ENCODE peak calls at places on chromosome 22, in four cellular contexts. W is transverse colon; Y is heart right ventricle; B is naive thymus-derived CD4-positive, alpha-beta T cell. I is an unnamed sample. For H3K4me1, the result is how much of the 10 kb centered on the place peaks cover.

GRCh38 chr22:40363059-40363458 is 7.3 kb upstream of the SGSM3 start:
- DNase-seq in W (no peak), Y (no peak), B (no peak), I (no peak)

GRCh38 chr22:37634505-37635002 is 4.9 kb upstream of the SH3BP1 start:
- DNase-seq in W (no peak), B (no peak), Y (peak), I (no peak)

GRCh38 chr22:41976961-41977566 is 7.8 kb downstream of the SEPTIN3 start:
- DNase-seq in W (no peak), B (peak), Y (no peak), I (no peak)

GRCh38 chr22:44129614-44129976 is 51.1 kb upstream of the PARVG start:
- DNase-seq in W (no peak), Y (no peak), B (no peak), I (no peak)

GRCh38 chr22:41286639-41287091 is 678 bp upstream of the RANGAP1 start:
- DNase-seq in B (peak), W (no peak), Y (no peak), I (peak)

GRCh38 chr22:20569059-20570058 is 61.9 kb downstream of the MED15 start:
- DNase-seq in W (peak), Y (peak), B (peak), I (peak)

GRCh38 chr22:42116848-42117424 is 13.7 kb downstream of the CYP2D6 start:
- DNase-seq in B (no peak), W (peak), Y (no peak), I (no peak)

GRCh38 chr22:43777204-43777671 is 34.9 kb downstream of the EFCAB6 start:
- DNase-seq in W (no peak), B (no peak), Y (no peak), I (no peak)

GRCh38 chr22:38062782-38063181 is 5.6 kb downstream of the PICK1 start:
- DNase-seq in Y (no peak), B (no peak), W (peak), I (peak)

GRCh38 chr22:48629631-48630443 is 1197.8 kb downstream of the BRD1 start:
- DNase-seq in Y (no peak), B (no peak), W (no peak), I (no peak)

GRCh38 chr22:17237031-17237668 is 17.9 kb upstream of the ADA2 start:
- DNase-seq in Y (no peak), W (no peak), B (peak), I (no peak)

GRCh38 chr22:19730662-19731360 is 7.5 kb downstream of the GP1BB start:
- DNase-seq in W (peak), Y (peak), B (peak), I (peak)

GRCh38 chr22:40156001-40156516 is 21.7 kb upstream of the TNRC6B start:
- DNase-seq in Y (no peak), B (no peak), W (peak), I (no peak)

GRCh38 chr22:20422965-20423635 is 14.5 kb downstream of the SCARF2 start:
- DNase-seq in Y (peak), B (no peak), W (no peak), I (no peak)

GRCh38 chr22:41256254-41256897 is 15.6 kb upstream of the CHADL start:
- DNase-seq in B (no peak), W (no peak), Y (no peak), I (no peak)

GRCh38 chr22:37368058-37368457 is 59.2 kb downstream of the ELFN2 start:
- DNase-seq in Y (no peak), W (no peak), B (no peak), I (no peak)

GRCh38 chr22:27482414-27482813 is 319.1 kb downstream of the MN1 start:
- DNase-seq in Y (no peak), B (no peak), W (no peak), I (no peak)

GRCh38 chr22:39129081-39129480 is 23.4 kb downstream of the CBX7 start:
- DNase-seq in W (peak), Y (no peak), B (no peak), I (no peak)

GRCh38 chr22:49674479-49674830 is 153.2 kb downstream of the BRD1 start:
- DNase-seq in Y (no peak), B (no peak), W (no peak), I (no peak)

GRCh38 chr22:49673048-49673447 is 154.6 kb downstream of the BRD1 start:
- DNase-seq in W (no peak), Y (no peak), B (no peak), I (no peak)

GRCh38 chr22:49670610-49671330 is 156.9 kb downstream of the BRD1 start:
- DNase-seq in W (peak), Y (no peak), B (no peak), I (no peak)

GRCh38 chr22:49672013-49672516 is 155.6 kb downstream of the BRD1 start:
- DNase-seq in B (no peak), Y (no peak), W (no peak), I (no peak)

DNA sequence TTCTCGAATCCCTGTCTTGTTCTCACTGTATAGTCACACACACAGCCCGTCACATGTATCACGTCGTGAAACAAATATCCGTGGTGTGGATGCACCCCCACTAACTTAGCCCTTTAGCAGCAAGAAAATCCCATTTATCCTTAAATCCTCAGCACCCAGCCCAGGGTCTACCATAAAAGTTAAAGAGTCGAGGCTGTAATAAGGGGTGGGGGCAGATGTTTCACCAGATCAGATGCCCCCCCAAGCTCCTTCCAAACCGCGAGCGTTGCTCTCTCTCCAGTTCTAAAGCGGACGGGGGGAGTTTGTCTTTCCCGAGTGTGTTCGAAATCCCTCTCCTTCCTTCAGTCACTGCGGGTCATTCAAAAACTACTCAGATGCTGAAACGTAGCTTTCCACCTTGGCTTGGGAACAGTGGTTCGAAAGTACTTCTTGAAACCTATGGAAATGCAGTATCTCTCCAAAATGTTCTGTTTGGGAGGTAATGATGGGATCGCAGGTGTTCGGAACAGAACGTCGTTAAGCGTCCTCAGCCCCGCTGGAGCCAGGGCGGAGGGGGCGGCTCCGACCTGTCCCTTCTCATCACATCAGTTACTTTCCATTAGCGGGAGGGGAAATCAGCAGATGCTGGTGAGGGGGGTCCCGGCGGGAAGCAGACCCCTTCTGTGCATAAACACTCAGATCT is 156.2 kb downstream of the BRD1 start:
- DNase-seq in Y (no peak), B (no peak), W (no peak), I (no peak)
- H3K4me1 ChIP-seq in Y (under half), B (under half), W (under half), I (under half)

GRCh38 chr22:35587896-35588295 is 29.2 kb downstream of the MB start:
- DNase-seq in B (no peak), W (no peak), Y (no peak), I (no peak)

GRCh38 chr22:35589736-35590079 is 27.4 kb downstream of the MB start:
- DNase-seq in Y (no peak), W (no peak), B (no peak), I (no peak)

GRCh38 chr22:35590634-35591295 is 26.4 kb downstream of the MB start:
- DNase-seq in B (no peak), Y (peak), W (no peak), I (no peak)

GRCh38 chr22:35587447-35587870 is 29.7 kb downstream of the MB start:
- DNase-seq in B (no peak), Y (peak), W (peak), I (no peak)

GRCh38 chr22:35589071-35589735 is 27.9 kb downstream of the MB start:
- DNase-seq in W (peak), B (no peak), Y (no peak), I (no peak)
- H3K4me1 ChIP-seq in W (under half), B (under half), Y (under half), I (under half)

GRCh38 chr22:25566812-25567211 is 2.3 kb downstream of the GRK3 start:
- DNase-seq in W (no peak), Y (no peak), B (no peak), I (no peak)
- H3K4me1 ChIP-seq in W (under half), Y (under half), B (under half), I (under half)

GRCh38 chr22:36355362-36355761 is 32.4 kb downstream of the MYH9 start:
- DNase-seq in W (no peak), B (no peak), Y (no peak), I (no peak)
- H3K4me1 ChIP-seq in W (half or more), B (half or more), Y (half or more), I (half or more)

GRCh38 chr22:46371623-46372226 is 36.2 kb downstream of the TRMU start:
- DNase-seq in B (no peak), W (no peak), Y (no peak), I (no peak)

GRCh38 chr22:46368422-46368821 is 32.9 kb downstream of the TRMU start:
- DNase-seq in W (peak), B (no peak), Y (peak), I (no peak)

GRCh38 chr22:46370584-46371373 is 35.3 kb downstream of the TRMU start:
- DNase-seq in Y (peak), W (no peak), B (no peak), I (no peak)

GRCh38 chr22:46368871-46369715 is 33.6 kb downstream of the TRMU start:
- DNase-seq in B (no peak), W (peak), Y (peak), I (no peak)

DNA sequence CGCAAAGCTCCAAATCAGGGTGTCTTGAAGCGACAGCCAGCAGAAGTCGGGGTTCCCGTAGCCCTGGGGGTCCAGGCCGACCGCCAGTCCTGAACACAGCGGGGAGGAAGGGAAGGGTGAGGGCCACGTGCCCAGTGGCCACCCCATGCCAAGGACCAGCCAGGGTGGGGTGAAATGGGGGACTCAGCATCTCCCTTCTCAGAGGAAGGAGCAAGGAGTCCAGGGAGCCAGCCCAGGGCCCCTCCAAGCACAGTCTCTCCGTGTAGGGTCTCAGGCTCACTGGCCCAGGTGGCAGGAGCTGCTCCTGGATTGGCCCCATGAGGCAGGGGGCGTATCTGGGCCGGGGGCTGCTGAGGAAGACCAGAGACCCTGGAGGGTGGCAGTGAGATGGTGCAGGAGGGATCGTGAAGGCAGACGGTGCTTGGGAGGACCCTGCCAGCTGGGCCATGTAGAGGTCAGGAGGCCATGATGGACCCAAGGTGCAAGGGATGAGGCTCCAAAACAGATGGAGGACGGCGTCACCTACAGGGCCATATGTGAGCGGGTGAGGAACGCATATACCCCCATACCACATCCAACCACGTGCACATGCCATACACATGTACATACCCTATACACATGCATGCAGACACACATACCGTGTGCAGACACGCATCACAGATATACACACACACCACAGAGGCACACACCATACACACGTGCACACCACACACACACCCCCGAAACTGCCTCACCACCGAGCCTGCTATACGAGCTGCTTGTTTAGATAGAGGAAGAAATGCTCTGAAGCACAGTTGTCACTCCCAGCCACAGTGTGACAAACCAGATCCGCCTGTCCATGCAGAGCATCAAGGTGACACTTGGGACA is 34.4 kb downstream of the TRMU start:
- DNase-seq in B (no peak), Y (peak), W (no peak), I (no peak)
- H3K4me1 ChIP-seq in B (half or more), Y (under half), W (under half), I (under half)

DNA sequence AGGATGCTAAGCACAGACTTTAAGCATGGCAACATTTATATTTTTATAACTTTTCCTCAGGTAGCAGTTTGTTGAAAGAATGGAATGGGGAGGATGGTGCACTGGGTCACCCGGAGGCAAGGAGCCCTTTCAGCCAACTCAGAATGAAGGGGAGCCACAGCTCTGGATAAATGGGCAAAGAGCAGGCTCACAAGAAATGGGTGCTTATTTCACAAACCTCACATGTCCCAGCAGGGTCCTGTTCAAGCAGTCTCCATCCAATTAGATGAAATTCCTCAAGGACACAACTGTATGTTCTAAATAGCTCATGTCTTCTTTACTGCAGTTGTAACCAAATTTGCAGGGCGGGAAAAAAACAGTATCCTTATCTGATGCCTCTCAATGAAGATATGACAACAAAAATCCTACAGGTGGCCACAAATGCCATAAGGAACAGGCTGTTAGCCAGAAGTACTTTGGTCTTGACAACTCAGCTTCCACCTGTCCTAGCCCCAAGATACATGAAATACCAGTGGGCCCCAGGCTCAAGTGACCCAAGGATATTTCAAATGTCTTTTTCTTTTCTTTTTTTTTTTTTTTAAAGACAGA is 48.2 kb downstream of the MAPK1 start:
- DNase-seq in Y (no peak), W (no peak), B (no peak), I (no peak)
- H3K4me1 ChIP-seq in Y (under half), W (under half), B (under half), I (under half)

I was measured in tibial nerve.